ENCODE peak calls at places on chromosomes 2 and 18, in eight cellular contexts. One of them, this sample, is unnamed.

GRCh38 chr2:21382980-21383520 is 259.3 kb downstream of the TDRD15 start:
- DNase-seq in fibroblast of the aortic adventitia: no peak
- DNase-seq in Calu3: no peak
- DNase-seq in WTC11: no peak
- DNase-seq in A549: no peak
- DNase-seq in heart right ventricle: no peak
- DNase-seq in vagina: no peak
- DNase-seq in tibial artery: no peak
- DNase-seq in this sample: peak

GRCh38 chr2:225526731-225527427 is 127.4 kb downstream of the NYAP2 start:
- DNase-seq in fibroblast of the aortic adventitia: no peak
- DNase-seq in Calu3: peak
- DNase-seq in WTC11: no peak
- DNase-seq in A549: no peak
- DNase-seq in heart right ventricle: no peak
- DNase-seq in vagina: no peak
- DNase-seq in tibial artery: no peak
- DNase-seq in this sample: no peak

GRCh38 chr2:119156891-119157773 is 1.4 kb downstream of the C1QL2 start:
- DNase-seq in fibroblast of the aortic adventitia: no peak
- DNase-seq in Calu3: no peak
- DNase-seq in WTC11: peak
- DNase-seq in A549: no peak
- DNase-seq in heart right ventricle: no peak
- DNase-seq in vagina: no peak
- DNase-seq in tibial artery: no peak
- DNase-seq in this sample: no peak

GRCh38 chr2:241837197-241837596 is 21.5 kb downstream of the PDCD1 start:
- DNase-seq in fibroblast of the aortic adventitia: no peak
- DNase-seq in Calu3: no peak
- DNase-seq in WTC11: no peak
- DNase-seq in A549: no peak
- DNase-seq in heart right ventricle: no peak
- DNase-seq in vagina: no peak
- DNase-seq in tibial artery: no peak
- DNase-seq in this sample: no peak

GRCh38 chr18:67865400-67865799 is 348.9 kb upstream of the DSEL start:
- DNase-seq in fibroblast of the aortic adventitia: no peak
- DNase-seq in Calu3: no peak
- DNase-seq in WTC11: no peak
- DNase-seq in A549: no peak
- DNase-seq in heart right ventricle: no peak
- DNase-seq in vagina: no peak
- DNase-seq in tibial artery: no peak
- DNase-seq in this sample: no peak

GRCh38 chr18:57789105-57789504 is 14.0 kb downstream of the ATP8B1 start:
- DNase-seq in fibroblast of the aortic adventitia: peak
- DNase-seq in Calu3: peak
- DNase-seq in WTC11: no peak
- DNase-seq in A549: no peak
- DNase-seq in heart right ventricle: no peak
- DNase-seq in vagina: peak
- DNase-seq in tibial artery: no peak
- DNase-seq in this sample: no peak

GRCh38 chr18:50306944-50307343 is 19.5 kb upstream of the CXXC1 start:
- DNase-seq in fibroblast of the aortic adventitia: peak
- DNase-seq in Calu3: peak
- DNase-seq in WTC11: no peak
- DNase-seq in A549: no peak
- DNase-seq in heart right ventricle: no peak
- DNase-seq in vagina: no peak
- DNase-seq in tibial artery: no peak
- DNase-seq in this sample: no peak

GRCh38 chr2:233349005-233349998 is 5.0 kb upstream of the DGKD start:
- DNase-seq in fibroblast of the aortic adventitia: no peak
- DNase-seq in Calu3: peak
- DNase-seq in WTC11: no peak
- DNase-seq in A549: no peak
- DNase-seq in heart right ventricle: peak
- DNase-seq in vagina: no peak
- DNase-seq in tibial artery: peak
- DNase-seq in this sample: no peak

GRCh38 chr2:240219208-240219890 is 78.9 kb upstream of the OTOS start:
- DNase-seq in fibroblast of the aortic adventitia: no peak
- DNase-seq in Calu3: no peak
- DNase-seq in WTC11: no peak
- DNase-seq in A549: no peak
- DNase-seq in heart right ventricle: no peak
- DNase-seq in vagina: no peak
- DNase-seq in tibial artery: peak
- DNase-seq in this sample: no peak

GRCh38 chr2:101307950-101308431 is 510 bp downstream of the RNF149 start:
- DNase-seq in fibroblast of the aortic adventitia: peak
- DNase-seq in Calu3: no peak
- DNase-seq in WTC11: peak
- DNase-seq in A549: peak
- DNase-seq in heart right ventricle: no peak
- DNase-seq in vagina: no peak
- DNase-seq in tibial artery: no peak
- DNase-seq in this sample: peak

GRCh38 chr2:8685697-8686358 is 4.0 kb downstream of the ID2 start:
- DNase-seq in fibroblast of the aortic adventitia: peak
- DNase-seq in Calu3: peak
- DNase-seq in WTC11: peak
- DNase-seq in A549: peak
- DNase-seq in heart right ventricle: peak
- DNase-seq in vagina: no peak
- DNase-seq in tibial artery: peak
- DNase-seq in this sample: peak

GRCh38 chr2:47838249-47838648 is 55.3 kb downstream of the MSH6 start:
- DNase-seq in fibroblast of the aortic adventitia: no peak
- DNase-seq in Calu3: no peak
- DNase-seq in WTC11: no peak
- DNase-seq in A549: no peak
- DNase-seq in heart right ventricle: no peak
- DNase-seq in vagina: no peak
- DNase-seq in tibial artery: no peak
- DNase-seq in this sample: no peak

GRCh38 chr18:61400714-61401113 is 67.5 kb downstream of the CDH20 start:
- DNase-seq in fibroblast of the aortic adventitia: peak
- DNase-seq in Calu3: no peak
- DNase-seq in WTC11: no peak
- DNase-seq in A549: no peak
- DNase-seq in heart right ventricle: no peak
- DNase-seq in vagina: no peak
- DNase-seq in tibial artery: no peak
- DNase-seq in this sample: no peak

GRCh38 chr18:67770520-67770919 is 254.0 kb upstream of the DSEL start:
- DNase-seq in fibroblast of the aortic adventitia: no peak
- DNase-seq in Calu3: no peak
- DNase-seq in WTC11: no peak
- DNase-seq in A549: no peak
- DNase-seq in heart right ventricle: no peak
- DNase-seq in vagina: no peak
- DNase-seq in tibial artery: no peak
- DNase-seq in this sample: no peak

GRCh38 chr2:7891312-7891711 is 790.5 kb upstream of the ID2 start:
- DNase-seq in fibroblast of the aortic adventitia: no peak
- DNase-seq in Calu3: no peak
- DNase-seq in WTC11: no peak
- DNase-seq in A549: no peak
- DNase-seq in heart right ventricle: no peak
- DNase-seq in vagina: no peak
- DNase-seq in tibial artery: no peak
- DNase-seq in this sample: no peak

GRCh38 chr2:153819056-153819455 is 52.7 kb upstream of the GALNT13 start:
- DNase-seq in fibroblast of the aortic adventitia: no peak
- DNase-seq in Calu3: no peak
- DNase-seq in WTC11: no peak
- DNase-seq in A549: no peak
- DNase-seq in heart right ventricle: no peak
- DNase-seq in vagina: no peak
- DNase-seq in tibial artery: no peak
- DNase-seq in this sample: no peak

GRCh38 chr2:36277876-36278523 is 77.6 kb upstream of the CRIM1 start:
- DNase-seq in fibroblast of the aortic adventitia: no peak
- DNase-seq in Calu3: no peak
- DNase-seq in WTC11: no peak
- DNase-seq in A549: no peak
- DNase-seq in heart right ventricle: no peak
- DNase-seq in vagina: no peak
- DNase-seq in tibial artery: no peak
- DNase-seq in this sample: no peak

GRCh38 chr2:143279672-143280071 is 150.5 kb downstream of the ARHGAP15 start:
- DNase-seq in fibroblast of the aortic adventitia: no peak
- DNase-seq in Calu3: no peak
- DNase-seq in WTC11: no peak
- DNase-seq in A549: no peak
- DNase-seq in heart right ventricle: no peak
- DNase-seq in vagina: no peak
- DNase-seq in tibial artery: no peak
- DNase-seq in this sample: no peak

GRCh38 chr2:143280097-143280757 is 151.0 kb downstream of the ARHGAP15 start:
- DNase-seq in fibroblast of the aortic adventitia: no peak
- DNase-seq in Calu3: no peak
- DNase-seq in WTC11: no peak
- DNase-seq in A549: no peak
- DNase-seq in heart right ventricle: no peak
- DNase-seq in vagina: no peak
- DNase-seq in tibial artery: no peak
- DNase-seq in this sample: no peak

GRCh38 chr2:143284087-143284675 is 155.0 kb downstream of the ARHGAP15 start:
- DNase-seq in fibroblast of the aortic adventitia: peak
- DNase-seq in Calu3: peak
- DNase-seq in WTC11: peak
- DNase-seq in A549: peak
- DNase-seq in heart right ventricle: no peak
- DNase-seq in vagina: no peak
- DNase-seq in tibial artery: no peak
- DNase-seq in this sample: peak

DNA sequence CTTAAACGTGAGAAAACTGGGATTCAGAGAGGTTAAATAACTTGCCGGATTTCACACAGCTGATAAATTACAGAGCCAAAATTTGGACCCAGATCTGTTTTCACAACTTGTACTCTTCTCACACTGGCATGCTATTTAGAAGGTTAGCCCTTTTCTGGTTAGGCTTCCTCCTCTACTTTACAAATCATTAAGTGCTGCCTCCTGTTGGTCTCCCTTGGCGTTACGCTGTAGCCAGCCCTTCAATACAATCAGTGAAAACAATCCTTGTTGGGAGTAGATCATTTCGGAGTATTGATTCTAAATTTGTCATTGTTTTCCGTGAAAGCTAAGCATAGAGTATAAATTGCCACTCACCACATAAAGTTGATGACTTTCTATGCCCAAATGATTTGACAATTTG is 153.5 kb downstream of the ARHGAP15 start:
- DNase-seq in fibroblast of the aortic adventitia: no peak
- DNase-seq in Calu3: no peak
- DNase-seq in WTC11: peak
- DNase-seq in A549: no peak
- DNase-seq in heart right ventricle: no peak
- DNase-seq in vagina: no peak
- DNase-seq in tibial artery: no peak
- DNase-seq in this sample: peak
- TF ChIP-seq CTCF in fibroblast of the aortic adventitia: peak
- TF ChIP-seq CTCF in Calu3: no peak
- TF ChIP-seq CTCF in WTC11: peak
- TF ChIP-seq CTCF in A549: no peak
- TF ChIP-seq CTCF in heart right ventricle: no peak
- TF ChIP-seq CTCF in vagina: no peak
- TF ChIP-seq CTCF in tibial artery: no peak
- TF ChIP-seq CTCF in this sample: peak

DNA sequence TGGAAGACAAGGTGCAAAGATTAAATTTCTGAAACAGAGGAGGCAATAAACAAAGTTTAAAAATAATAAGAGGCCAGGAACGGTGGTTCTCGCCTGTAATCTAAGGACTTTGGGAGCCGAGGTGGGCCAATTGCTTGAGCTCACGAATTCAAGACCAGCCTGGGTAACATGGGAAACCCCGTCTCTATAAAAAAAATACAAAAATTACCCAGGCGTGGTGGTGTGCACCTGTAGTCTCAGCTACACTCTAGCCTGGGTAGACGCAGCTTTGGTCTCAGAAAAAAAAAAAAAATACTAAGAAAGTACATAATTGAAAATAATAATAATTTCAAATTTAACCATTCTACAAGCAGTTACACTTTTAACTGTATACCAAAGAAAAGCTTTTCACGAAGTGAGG is 744.6 kb upstream of the POU3F3 start:
- DNase-seq in fibroblast of the aortic adventitia: no peak
- DNase-seq in Calu3: no peak
- DNase-seq in WTC11: no peak
- DNase-seq in A549: no peak
- DNase-seq in heart right ventricle: no peak
- DNase-seq in vagina: no peak
- DNase-seq in tibial artery: no peak
- DNase-seq in this sample: no peak
- TF ChIP-seq CTCF in fibroblast of the aortic adventitia: no peak
- TF ChIP-seq CTCF in Calu3: no peak
- TF ChIP-seq CTCF in WTC11: no peak
- TF ChIP-seq CTCF in A549: no peak
- TF ChIP-seq CTCF in heart right ventricle: no peak
- TF ChIP-seq CTCF in vagina: no peak
- TF ChIP-seq CTCF in tibial artery: no peak
- TF ChIP-seq CTCF in this sample: no peak

DNA sequence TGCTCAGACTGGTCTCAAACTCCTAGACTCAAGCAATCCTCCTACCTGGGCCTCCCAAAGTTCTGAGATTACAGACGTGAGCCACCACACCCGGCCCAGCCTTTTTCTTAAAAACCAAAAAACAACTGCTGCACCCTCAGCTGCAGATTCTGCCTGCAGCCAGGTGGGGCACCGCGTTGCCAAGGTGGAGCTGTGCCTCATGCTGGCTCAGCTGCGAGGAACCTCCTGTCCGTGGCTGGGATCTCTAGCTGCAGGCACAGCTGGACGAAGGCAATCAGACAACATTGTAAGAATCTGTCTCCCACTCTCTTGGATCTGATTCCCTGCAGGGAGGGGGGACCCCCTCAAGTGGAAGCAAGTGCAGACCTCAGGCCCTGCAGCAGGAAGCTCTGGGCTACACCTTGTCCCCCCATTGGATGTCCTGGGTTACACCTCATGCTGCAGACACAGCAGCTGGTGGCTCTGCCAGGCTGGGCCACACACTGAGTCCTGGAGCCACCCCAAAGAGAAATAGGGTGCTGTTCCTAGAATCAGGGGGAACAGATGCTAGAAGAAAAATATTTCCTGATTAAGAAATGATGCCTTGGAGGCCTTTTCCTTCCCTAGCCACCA is 24.1 kb downstream of the CIDEA start:
- DNase-seq in fibroblast of the aortic adventitia: no peak
- DNase-seq in Calu3: peak
- DNase-seq in WTC11: peak
- DNase-seq in A549: no peak
- DNase-seq in heart right ventricle: no peak
- DNase-seq in vagina: no peak
- DNase-seq in tibial artery: no peak
- DNase-seq in this sample: no peak
- TF ChIP-seq CTCF in fibroblast of the aortic adventitia: peak
- TF ChIP-seq CTCF in Calu3: no peak
- TF ChIP-seq CTCF in WTC11: no peak
- TF ChIP-seq CTCF in A549: no peak
- TF ChIP-seq CTCF in heart right ventricle: no peak
- TF ChIP-seq CTCF in vagina: no peak
- TF ChIP-seq CTCF in tibial artery: no peak
- TF ChIP-seq CTCF in this sample: no peak

GRCh38 chr18:6920099-6920955 is 190.8 kb downstream of the ARHGAP28 start:
- DNase-seq in fibroblast of the aortic adventitia: peak
- DNase-seq in Calu3: peak
- DNase-seq in WTC11: peak
- DNase-seq in A549: peak
- DNase-seq in heart right ventricle: no peak
- DNase-seq in vagina: no peak
- DNase-seq in tibial artery: peak
- DNase-seq in this sample: peak
- TF ChIP-seq CTCF in fibroblast of the aortic adventitia: peak
- TF ChIP-seq CTCF in Calu3: peak
- TF ChIP-seq CTCF in WTC11: peak
- TF ChIP-seq CTCF in A549: peak
- TF ChIP-seq CTCF in heart right ventricle: peak
- TF ChIP-seq CTCF in vagina: no peak
- TF ChIP-seq CTCF in tibial artery: peak
- TF ChIP-seq CTCF in this sample: peak

This sample was measured in glutamatergic neuron.